ENCODE peak calls at places on chromosomes 5 and 9, in nine cellular contexts. O, X, C, B, M, J, P, T and K are unnamed samples.

GRCh38 chr9:98276907-98277469 is 21.5 kb upstream of the TBC1D2 start:
- DNase-seq in X (no peak), O (no peak), M (no peak), P (no peak), C (no peak), T (no peak), J (no peak), B (no peak), K (no peak)

GRCh38 chr5:127358274-127358673 is 67.7 kb downstream of the MEGF10 start:
- DNase-seq in C (no peak), T (no peak), P (no peak), J (no peak), X (no peak), M (no peak), O (no peak), B (no peak), K (no peak)

GRCh38 chr5:158883502-158883901 is 216.2 kb downstream of the EBF1 start:
- DNase-seq in C (peak), M (no peak), P (no peak), B (no peak), T (no peak), J (no peak), X (no peak), O (no peak), K (no peak)

GRCh38 chr9:97502222-97502983 is 937 bp downstream of the TMOD1 start:
- DNase-seq in P (no peak), J (no peak), B (peak), C (no peak), X (no peak), T (no peak), O (no peak), M (no peak), K (no peak)

GRCh38 chr5:4015709-4016108 is 420.1 kb downstream of the IRX1 start:
- DNase-seq in X (no peak), O (no peak), T (no peak), M (no peak), C (peak), P (no peak), B (no peak), J (no peak), K (no peak)

GRCh38 chr9:126781717-126782388 is 23.0 kb upstream of the ZBTB43 start:
- DNase-seq in J (peak), P (peak), B (peak), X (peak), C (peak), M (peak), T (peak), O (peak), K (peak)

GRCh38 chr9:85377751-85378289 is 363.9 kb downstream of the AGTPBP1 start:
- DNase-seq in C (no peak), X (peak), M (no peak), P (no peak), T (no peak), O (peak), B (no peak), J (no peak), K (peak)

GRCh38 chr9:12818431-12819000 is 43.7 kb downstream of the LURAP1L start:
- DNase-seq in J (no peak), B (no peak), C (no peak), X (no peak), O (peak), P (peak), M (no peak), T (no peak), K (no peak)

GRCh38 chr5:44387391-44387790 is 1.8 kb downstream of the FGF10 start:
- DNase-seq in O (no peak), M (no peak), X (no peak), B (no peak), P (no peak), J (no peak), C (no peak), T (no peak), K (no peak)

GRCh38 chr9:37549527-37549926 is 26.7 kb downstream of the FBXO10 start:
- DNase-seq in C (no peak), M (no peak), T (no peak), X (no peak), P (no peak), J (no peak), O (no peak), B (no peak), K (no peak)

GRCh38 chr5:39478851-39479250 is 54.1 kb upstream of the DAB2 start:
- DNase-seq in C (no peak), X (no peak), M (no peak), B (no peak), O (no peak), T (no peak), P (no peak), J (no peak), K (no peak)

GRCh38 chr5:10563132-10563939 is 534 bp upstream of the ANKRD33B start:
- DNase-seq in J (no peak), O (no peak), M (peak), X (no peak), T (no peak), P (peak), B (peak), C (no peak), K (no peak)

GRCh38 chr5:69167488-69167845 is 517 bp downstream of the CCNB1 start:
- DNase-seq in M (no peak), X (peak), T (no peak), O (peak), J (no peak), P (no peak), B (no peak), C (no peak), K (no peak)

GRCh38 chr5:99607124-99607523 is 678.3 kb upstream of the CHD1 start:
- DNase-seq in X (no peak), O (no peak), P (no peak), M (no peak), J (no peak), T (no peak), B (no peak), C (no peak), K (no peak)

GRCh38 chr5:93890657-93891056 is 149.3 kb upstream of the POU5F2 start:
- DNase-seq in O (no peak), C (no peak), P (no peak), X (peak), M (no peak), J (no peak), B (no peak), T (no peak), K (no peak)

GRCh38 chr5:86546582-86546981 is 71.2 kb upstream of the COX7C start:
- DNase-seq in J (no peak), B (no peak), T (no peak), O (peak), M (no peak), P (no peak), X (no peak), C (no peak), K (no peak)

GRCh38 chr5:67591491-67591890 is 394.9 kb upstream of the CD180 start:
- DNase-seq in P (no peak), M (no peak), X (no peak), C (no peak), B (no peak), J (no peak), O (no peak), T (no peak), K (no peak)

GRCh38 chr5:175253597-175253996 is 190.4 kb downstream of the DRD1 start:
- DNase-seq in C (no peak), P (no peak), O (no peak), M (no peak), T (no peak), B (no peak), X (no peak), J (no peak), K (no peak)

GRCh38 chr5:43190755-43191603 is 1.0 kb upstream of the NIM1K start:
- DNase-seq in X (no peak), P (no peak), T (peak), J (no peak), C (no peak), B (no peak), O (no peak), M (no peak), K (no peak)

GRCh38 chr5:172410160-172410559 is 44.2 kb downstream of the SH3PXD2B start:
- DNase-seq in P (no peak), T (peak), O (no peak), X (no peak), B (no peak), M (peak), C (no peak), J (no peak), K (no peak)

GRCh38 chr9:131609116-131609830 is 64.0 kb downstream of the PRRT1B start:
- DNase-seq in T (no peak), C (no peak), X (no peak), P (peak), M (no peak), J (no peak), B (peak), O (no peak), K (no peak)

GRCh38 chr9:91037511-91038482 is 236.2 kb downstream of the SYK start:
- DNase-seq in C (no peak), M (no peak), P (peak), B (no peak), J (no peak), O (peak), X (no peak), T (no peak), K (no peak)

GRCh38 chr5:122154491-122154890 is 25.1 kb downstream of the ZNF474 start:
- DNase-seq in T (no peak), O (no peak), M (no peak), C (no peak), B (no peak), P (no peak), J (no peak), X (no peak), K (no peak)

GRCh38 chr5:38757451-38758245 is 88.2 kb upstream of the OSMR start:
- DNase-seq in M (no peak), B (peak), P (no peak), J (no peak), T (no peak), O (no peak), X (no peak), C (no peak), K (no peak)

GRCh38 chr9:121837113-121838010 is 185.9 kb downstream of the DAB2IP start:
- DNase-seq in X (no peak), C (no peak), P (no peak), M (no peak), T (no peak), J (no peak), O (no peak), B (peak), K (no peak)

GRCh38 chr5:62587737-62588136 is 9.1 kb downstream of the LRRC70 start:
- DNase-seq in C (no peak), T (peak), B (no peak), P (no peak), M (no peak), J (no peak), O (no peak), X (no peak), K (no peak)

GRCh38 chr9:98708103-98708932 is 417 bp downstream of the GABBR2 start:
- DNase-seq in O (no peak), M (no peak), J (no peak), B (no peak), T (no peak), C (no peak), X (no peak), P (no peak), K (no peak)

GRCh38 chr9:126719677-126720435 is 85.0 kb upstream of the ZBTB43 start:
- DNase-seq in M (peak), P (peak), C (peak), O (peak), X (no peak), B (peak), J (peak), T (peak), K (peak)

GRCh38 chr5:1134478-1134877 is 22.6 kb upstream of the SLC12A7 start:
- DNase-seq in C (peak), M (no peak), T (no peak), P (no peak), X (no peak), B (no peak), O (peak), J (no peak), K (no peak)

GRCh38 chr5:147712024-147712423 is 70.5 kb downstream of the JAKMIP2 start:
- DNase-seq in X (no peak), O (no peak), M (no peak), C (no peak), B (no peak), J (no peak), T (no peak), P (no peak), K (no peak)